ENCODE peak calls at places on chromosomes 5 and 9, in four cellular contexts. T is esophagus squamous epithelium, E is sigmoid colon, D is ovary. V is an unnamed sample. For H3K4me1, the result is how much of the 10 kb centered on the place peaks cover.

GRCh38 chr5:150670275-150670960 is 9.4 kb downstream of the MYOZ3 start:
- DNase-seq in D (no peak), T (no peak), E (no peak), V (no peak)

GRCh38 chr5:143233020-143233419 is 170.5 kb downstream of the NR3C1 start:
- DNase-seq in D (no peak), T (no peak), E (peak), V (no peak)

GRCh38 chr5:9437741-9438240 is 108.1 kb downstream of the SEMA5A start:
- DNase-seq in T (no peak), D (no peak), E (no peak), V (no peak)

GRCh38 chr5:73395274-73395673 is 53.3 kb downstream of the FOXD1 start:
- DNase-seq in D (no peak), E (no peak), T (no peak), V (no peak)

GRCh38 chr5:36422957-36423356 is 121.3 kb upstream of the RANBP3L start:
- DNase-seq in E (no peak), D (no peak), T (no peak), V (no peak)

GRCh38 chr9:8179381-8180053 is 379.9 kb upstream of the DMAC1 start:
- DNase-seq in E (no peak), T (no peak), D (no peak), V (no peak)

GRCh38 chr5:76025069-76025468 is 58.1 kb upstream of the SV2C start:
- DNase-seq in E (no peak), D (no peak), T (no peak), V (no peak)

GRCh38 chr5:16913187-16913839 is 22.8 kb downstream of the MYO10 start:
- DNase-seq in T (no peak), D (no peak), E (no peak), V (no peak)

GRCh38 chr9:14240491-14240890 is 73.5 kb downstream of the NFIB start:
- DNase-seq in D (no peak), T (no peak), E (no peak), V (no peak)

GRCh38 chr5:119340597-119341218 is 15.1 kb upstream of the TNFAIP8 start:
- DNase-seq in D (no peak), T (no peak), E (no peak), V (no peak)

GRCh38 chr5:133245191-133246052 is 193.6 kb downstream of the HSPA4 start:
- DNase-seq in D (no peak), E (no peak), T (no peak), V (no peak)

GRCh38 chr5:145681686-145682085 is 153.5 kb downstream of the PRELID2 start:
- DNase-seq in D (peak), E (no peak), T (no peak), V (peak)

GRCh38 chr5:150051657-150052195 is 34.6 kb downstream of the CSF1R start:
- DNase-seq in T (no peak), D (no peak), E (no peak), V (no peak)

GRCh38 chr9:98481676-98482075 is 226.2 kb upstream of the TBC1D2 start:
- DNase-seq in T (no peak), D (no peak), E (no peak), V (no peak)

GRCh38 chr5:160312139-160312959 is at the start of gene CCNJL:
- DNase-seq in T (no peak), D (peak), E (no peak), V (peak)

GRCh38 chr9:90546200-90546599 is 96.4 kb downstream of the DIRAS2 start:
- DNase-seq in D (no peak), T (no peak), E (no peak), V (no peak)

GRCh38 chr9:37371565-37372464 is 50.7 kb upstream of the GRHPR start:
- DNase-seq in D (no peak), E (no peak), T (no peak), V (no peak)

GRCh38 chr5:52837591-52838001 is 49.9 kb downstream of the ITGA1 start:
- DNase-seq in E (no peak), T (no peak), D (no peak), V (no peak)

GRCh38 chr9:115167175-115167574 is 49.2 kb upstream of the TNC start:
- DNase-seq in T (no peak), D (no peak), E (no peak), V (no peak)

GRCh38 chr9:127796225-127796813 is 6.4 kb upstream of the FPGS start:
- DNase-seq in D (peak), E (peak), T (no peak), V (no peak)

GRCh38 chr5:151772868-151773561 is 1.3 kb downstream of the G3BP1 start:
- DNase-seq in T (no peak), E (no peak), D (no peak), V (peak)

GRCh38 chr9:123522921-123523320 is 166.9 kb downstream of the CRB2 start:
- DNase-seq in T (no peak), E (no peak), D (no peak), V (no peak)

GRCh38 chr9:94805585-94805984 is 79.1 kb downstream of the AOPEP start:
- DNase-seq in E (no peak), T (no peak), D (no peak), V (no peak)

GRCh38 chr5:121695307-121695706 is 156.4 kb upstream of the FTMT start:
- DNase-seq in T (no peak), D (no peak), E (no peak), V (no peak)

GRCh38 chr9:35811364-35812024 is 568 bp downstream of the SPAG8 start:
- DNase-seq in E (peak), T (no peak), D (no peak), V (peak)

GRCh38 chr9:5510991-5511390 is 660 bp downstream of the PDCD1LG2 start:
- DNase-seq in E (no peak), D (no peak), T (no peak), V (no peak)

GRCh38 chr9:5509573-5509972 is 758 bp upstream of the PDCD1LG2 start:
- DNase-seq in D (no peak), T (no peak), E (no peak), V (no peak)

GRCh38 chr9:5511935-5512580 is 1.7 kb downstream of the PDCD1LG2 start:
- DNase-seq in E (no peak), D (no peak), T (no peak), V (no peak)

GRCh38 chr9:5511476-5511875 is 1.1 kb downstream of the PDCD1LG2 start:
- DNase-seq in T (no peak), D (no peak), E (no peak), V (no peak)

DNA sequence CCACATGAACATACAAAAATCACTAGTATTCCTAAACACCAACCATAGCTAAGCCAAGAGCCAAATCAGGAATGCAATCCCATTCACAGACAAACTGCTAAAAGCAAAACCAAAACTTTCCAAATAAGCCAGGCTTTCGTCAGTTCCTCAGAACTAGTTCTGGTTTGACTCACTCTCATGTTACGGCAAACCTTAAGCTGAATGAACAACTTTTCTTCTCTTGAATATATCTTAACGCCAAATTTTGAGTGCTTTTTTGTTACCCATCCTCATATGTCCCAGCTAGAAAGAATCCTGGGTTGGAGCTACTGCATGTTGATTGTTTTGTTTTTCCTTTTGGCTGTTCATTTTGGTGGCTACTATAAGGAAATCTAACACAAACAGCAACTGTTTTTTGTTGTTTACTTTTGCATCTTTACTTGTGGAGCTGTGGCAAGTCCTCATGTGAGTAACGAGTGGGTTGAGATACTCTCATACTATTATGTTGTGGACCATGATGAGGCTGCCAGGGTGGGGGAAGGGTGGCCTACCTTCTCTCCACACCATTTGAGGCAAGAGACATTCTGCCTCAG is at the start of gene PDCD1LG2:
- DNase-seq in E (no peak), T (no peak), D (no peak), V (no peak)
- H3K27ac ChIP-seq in E (peak), T (peak), D (peak), V (peak)

GRCh38 chr5:78730300-78731094 is 81.9 kb upstream of the LHFPL2 start:
- DNase-seq in E (no peak), D (no peak), T (no peak), V (no peak)

GRCh38 chr5:78724061-78724460 is 75.5 kb upstream of the LHFPL2 start:
- DNase-seq in T (no peak), E (no peak), D (no peak), V (no peak)

GRCh38 chr5:78726556-78726955 is 78.0 kb upstream of the LHFPL2 start:
- DNase-seq in E (no peak), T (no peak), D (no peak), V (no peak)

GRCh38 chr5:78727786-78728761 is 79.5 kb upstream of the LHFPL2 start:
- DNase-seq in D (no peak), E (no peak), T (no peak), V (no peak)

GRCh38 chr5:78726003-78726402 is 77.4 kb upstream of the LHFPL2 start:
- DNase-seq in T (no peak), E (no peak), D (no peak), V (no peak)
- TF ChIP-seq POLR2A in T (no peak), E (no peak), D (no peak), V (no peak)

DNA sequence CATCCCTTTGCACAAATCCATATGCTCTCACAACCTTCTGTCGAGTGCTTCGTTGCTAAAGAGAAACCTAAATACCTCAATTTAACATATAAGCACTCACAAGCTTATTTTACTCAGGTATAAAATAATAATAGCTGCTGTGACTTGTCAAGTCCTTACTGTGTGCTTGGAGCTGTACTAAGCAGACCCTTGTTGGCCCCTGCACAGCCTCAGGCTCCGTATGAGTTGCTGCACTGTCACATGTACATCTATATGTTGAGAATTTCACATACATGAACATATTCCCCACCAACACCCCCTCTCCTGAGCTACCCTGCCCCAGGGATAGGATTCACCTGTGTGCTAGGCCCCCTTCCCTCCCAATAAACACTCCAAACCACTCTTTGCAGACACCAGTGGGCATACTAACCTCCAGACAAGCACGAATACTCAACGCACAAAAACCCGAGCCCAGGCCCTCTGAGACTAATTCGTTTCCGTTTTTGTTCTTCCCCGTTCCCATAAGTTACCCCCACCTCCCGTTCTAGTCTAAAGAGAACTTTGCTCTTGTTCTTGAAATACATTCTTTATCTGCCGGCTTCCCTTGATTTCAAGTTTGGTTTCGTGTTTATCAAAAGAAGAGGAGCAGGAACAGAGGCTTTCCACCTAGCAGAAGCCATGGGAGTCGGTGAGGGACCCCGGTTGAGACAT is 3.6 kb downstream of the HAND1 start:
- DNase-seq in D (no peak), E (no peak), T (no peak), V (no peak)
- H3K4me1 ChIP-seq in D (under half), E (under half), T (half or more), V (under half)

GRCh38 chr9:134358026-134358967 is 32.0 kb downstream of the RXRA start:
- DNase-seq in D (peak), T (no peak), E (peak), V (peak)
- H3K27ac ChIP-seq in D (no peak), T (peak), E (peak), V (peak)

GRCh38 chr5:136132557-136133415 is at the start of gene SMAD5:
- DNase-seq in E (peak), D (peak), T (peak), V (peak)
- TF ChIP-seq POLR2A in E (peak), D (peak), T (peak), V (peak)

GRCh38 chr5:124453221-124454032 is 293.0 kb downstream of the ZNF608 start:
- DNase-seq in T (no peak), D (no peak), E (no peak), V (no peak)
- H3K4me1 ChIP-seq in T (under half), D (under half), E (under half), V (under half)

DNA sequence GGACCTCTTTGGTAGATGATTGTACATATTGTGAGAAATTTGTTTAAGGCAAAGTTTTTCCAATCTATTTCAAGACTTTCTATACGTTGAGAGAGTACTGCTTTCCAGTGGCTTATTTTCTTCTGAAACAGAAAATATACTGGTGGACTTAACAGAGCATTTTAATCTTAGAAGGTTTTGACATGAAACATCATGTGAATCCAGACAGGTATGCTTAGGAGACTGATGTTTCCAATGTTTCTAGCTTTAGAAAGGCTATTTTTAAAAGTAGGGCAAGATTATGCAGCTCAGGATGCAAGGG is 71.0 kb downstream of the PIK3R1 start:
- DNase-seq in T (no peak), E (no peak), D (no peak), V (no peak)
- H3K27ac ChIP-seq in T (no peak), E (peak), D (no peak), V (peak)

DNA sequence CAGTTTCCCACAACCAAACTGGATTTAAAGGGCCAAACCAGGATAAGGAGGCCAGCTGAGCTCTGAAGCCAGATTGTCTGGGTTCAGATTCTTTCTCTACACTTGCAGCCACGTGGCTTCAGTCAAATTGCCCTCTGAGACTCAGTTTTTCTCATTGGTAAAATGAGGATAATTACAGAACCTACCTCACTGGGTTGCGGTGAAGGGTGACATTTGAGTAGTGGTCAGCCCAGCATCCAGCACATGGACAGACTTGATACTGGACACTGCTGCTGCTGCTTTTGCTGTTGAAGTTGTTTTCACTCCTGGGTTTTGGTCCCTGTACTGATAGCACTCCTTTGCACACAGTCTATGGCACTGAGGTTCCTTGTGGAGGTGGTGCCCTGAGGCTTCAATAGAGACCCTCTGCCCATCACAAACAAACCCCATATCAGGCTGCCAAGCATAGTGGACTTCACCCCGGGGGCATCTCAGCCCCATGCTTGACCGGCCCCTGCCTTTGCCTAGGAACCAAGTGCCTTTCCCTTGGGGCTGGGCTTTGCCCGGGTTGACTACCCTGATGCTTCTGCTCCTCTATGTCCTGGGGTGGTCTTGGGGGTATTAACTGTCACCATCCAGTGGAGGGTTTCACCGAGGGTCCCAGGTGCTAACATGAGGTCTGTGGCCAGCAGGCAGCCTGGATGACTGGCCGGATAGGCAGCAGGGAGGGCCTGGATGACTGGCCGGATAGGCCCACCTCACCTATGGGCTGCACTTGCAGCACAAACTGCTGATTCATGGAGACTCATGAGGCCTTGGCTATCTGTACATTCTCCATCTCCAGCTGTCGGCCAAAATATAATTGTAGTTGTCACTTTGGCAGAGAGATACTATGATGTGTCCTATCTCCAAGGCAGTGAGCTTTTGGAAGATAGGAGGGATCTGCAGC is 25.9 kb upstream of the CDKN2AIPNL start:
- DNase-seq in E (no peak), D (no peak), T (no peak), V (no peak)
- TF ChIP-seq POLR2A in E (no peak), D (no peak), T (no peak), V (no peak)